ENCODE peak calls at places on chromosomes 5 and 9, in nine cellular contexts. One of them, this sample, is unnamed.
A peak's percentile ranks its signal among the peaks of the same experiment; 100 is the strongest.

GRCh38 chr5:39461007-39461682 is 36.4 kb upstream of the DAB2 start:
- DNase-seq in Caco-2: no peak
- DNase-seq in fibroblast of gingiva: no peak
- DNase-seq in bronchial epithelial cell: no peak
- DNase-seq in caudate nucleus: no peak
- DNase-seq in activated gamma-delta T cell treated with Interleukin-2 at 50 U/mL for 16 hours: no peak
- DNase-seq in NCI-H1092 treated with DMSO at 0.1 percent for 48 hours: no peak
- DNase-seq in activated T-cell treated with anti-CD3 and anti-CD28 coated beads for 1 hour: no peak
- DNase-seq in DMS153: no peak
- DNase-seq in this sample: no peak

GRCh38 chr9:134554750-134555655 is 86.6 kb upstream of the COL5A1 start:
- DNase-seq in NCI-H1092 treated with DMSO at 0.1 percent for 48 hours: no peak
- DNase-seq in DMS153: no peak
- DNase-seq in Caco-2: no peak
- DNase-seq in bronchial epithelial cell: no peak
- DNase-seq in caudate nucleus: peak; percentile 14
- DNase-seq in activated T-cell treated with anti-CD3 and anti-CD28 coated beads for 1 hour: no peak
- DNase-seq in activated gamma-delta T cell treated with Interleukin-2 at 50 U/mL for 16 hours: no peak
- DNase-seq in fibroblast of gingiva: no peak
- DNase-seq in this sample: no peak

GRCh38 chr9:125750656-125751035 is 3.5 kb downstream of the PBX3 start:
- DNase-seq in NCI-H1092 treated with DMSO at 0.1 percent for 48 hours: peak; percentile 60
- DNase-seq in activated T-cell treated with anti-CD3 and anti-CD28 coated beads for 1 hour: no peak
- DNase-seq in fibroblast of gingiva: no peak
- DNase-seq in caudate nucleus: no peak
- DNase-seq in DMS153: no peak
- DNase-seq in activated gamma-delta T cell treated with Interleukin-2 at 50 U/mL for 16 hours: no peak
- DNase-seq in Caco-2: no peak
- DNase-seq in bronchial epithelial cell: peak; percentile 37
- DNase-seq in this sample: no peak

GRCh38 chr9:133576591-133577462 is 32.4 kb downstream of the FAM163B start:
- DNase-seq in caudate nucleus: no peak
- DNase-seq in NCI-H1092 treated with DMSO at 0.1 percent for 48 hours: no peak
- DNase-seq in Caco-2: no peak
- DNase-seq in fibroblast of gingiva: no peak
- DNase-seq in DMS153: no peak
- DNase-seq in bronchial epithelial cell: no peak
- DNase-seq in activated T-cell treated with anti-CD3 and anti-CD28 coated beads for 1 hour: no peak
- DNase-seq in activated gamma-delta T cell treated with Interleukin-2 at 50 U/mL for 16 hours: no peak
- DNase-seq in this sample: no peak

GRCh38 chr5:134247411-134247810 is 21.5 kb upstream of the PPP2CA start:
- DNase-seq in DMS153: no peak
- DNase-seq in bronchial epithelial cell: peak; percentile 99
- DNase-seq in activated T-cell treated with anti-CD3 and anti-CD28 coated beads for 1 hour: no peak
- DNase-seq in activated gamma-delta T cell treated with Interleukin-2 at 50 U/mL for 16 hours: no peak
- DNase-seq in caudate nucleus: no peak
- DNase-seq in fibroblast of gingiva: peak; percentile 74
- DNase-seq in Caco-2: no peak
- DNase-seq in NCI-H1092 treated with DMSO at 0.1 percent for 48 hours: no peak
- DNase-seq in this sample: no peak

GRCh38 chr5:55324006-55324405 is 16.2 kb downstream of the MTREX start:
- DNase-seq in fibroblast of gingiva: no peak
- DNase-seq in NCI-H1092 treated with DMSO at 0.1 percent for 48 hours: no peak
- DNase-seq in activated T-cell treated with anti-CD3 and anti-CD28 coated beads for 1 hour: no peak
- DNase-seq in Caco-2: no peak
- DNase-seq in bronchial epithelial cell: no peak
- DNase-seq in DMS153: no peak
- DNase-seq in activated gamma-delta T cell treated with Interleukin-2 at 50 U/mL for 16 hours: no peak
- DNase-seq in caudate nucleus: no peak
- DNase-seq in this sample: no peak

GRCh38 chr5:144315026-144315425 is 144.4 kb downstream of the KCTD16 start:
- DNase-seq in fibroblast of gingiva: no peak
- DNase-seq in Caco-2: no peak
- DNase-seq in activated gamma-delta T cell treated with Interleukin-2 at 50 U/mL for 16 hours: no peak
- DNase-seq in caudate nucleus: no peak
- DNase-seq in bronchial epithelial cell: no peak
- DNase-seq in DMS153: no peak
- DNase-seq in NCI-H1092 treated with DMSO at 0.1 percent for 48 hours: no peak
- DNase-seq in activated T-cell treated with anti-CD3 and anti-CD28 coated beads for 1 hour: no peak
- DNase-seq in this sample: no peak

GRCh38 chr9:137194909-137195308 is 5.6 kb downstream of the TPRN start:
- DNase-seq in activated gamma-delta T cell treated with Interleukin-2 at 50 U/mL for 16 hours: no peak
- DNase-seq in DMS153: peak; percentile 86
- DNase-seq in bronchial epithelial cell: peak; percentile 26
- DNase-seq in activated T-cell treated with anti-CD3 and anti-CD28 coated beads for 1 hour: no peak
- DNase-seq in caudate nucleus: no peak
- DNase-seq in fibroblast of gingiva: no peak
- DNase-seq in Caco-2: no peak
- DNase-seq in NCI-H1092 treated with DMSO at 0.1 percent for 48 hours: no peak
- DNase-seq in this sample: no peak

GRCh38 chr5:96483878-96484277 is 50.8 kb upstream of the PCSK1 start:
- DNase-seq in activated T-cell treated with anti-CD3 and anti-CD28 coated beads for 1 hour: no peak
- DNase-seq in bronchial epithelial cell: peak; percentile 50
- DNase-seq in fibroblast of gingiva: no peak
- DNase-seq in activated gamma-delta T cell treated with Interleukin-2 at 50 U/mL for 16 hours: no peak
- DNase-seq in caudate nucleus: no peak
- DNase-seq in NCI-H1092 treated with DMSO at 0.1 percent for 48 hours: no peak
- DNase-seq in Caco-2: peak; percentile 47
- DNase-seq in DMS153: no peak
- DNase-seq in this sample: no peak

GRCh38 chr5:14008819-14009311 is 64.4 kb upstream of the DNAH5 start:
- DNase-seq in activated T-cell treated with anti-CD3 and anti-CD28 coated beads for 1 hour: no peak
- DNase-seq in bronchial epithelial cell: peak; percentile 83
- DNase-seq in caudate nucleus: no peak
- DNase-seq in fibroblast of gingiva: peak; percentile 22
- DNase-seq in NCI-H1092 treated with DMSO at 0.1 percent for 48 hours: peak; percentile 44
- DNase-seq in Caco-2: no peak
- DNase-seq in activated gamma-delta T cell treated with Interleukin-2 at 50 U/mL for 16 hours: no peak
- DNase-seq in DMS153: peak; percentile 85
- DNase-seq in this sample: no peak

GRCh38 chr5:71695561-71695960 is 23.5 kb upstream of the CARTPT start:
- DNase-seq in fibroblast of gingiva: peak; percentile 21
- DNase-seq in Caco-2: no peak
- DNase-seq in activated gamma-delta T cell treated with Interleukin-2 at 50 U/mL for 16 hours: no peak
- DNase-seq in bronchial epithelial cell: no peak
- DNase-seq in DMS153: no peak
- DNase-seq in activated T-cell treated with anti-CD3 and anti-CD28 coated beads for 1 hour: no peak
- DNase-seq in caudate nucleus: no peak
- DNase-seq in NCI-H1092 treated with DMSO at 0.1 percent for 48 hours: no peak
- DNase-seq in this sample: no peak

GRCh38 chr5:101943784-101944183 is 352.3 kb downstream of the SLCO4C1 start:
- DNase-seq in fibroblast of gingiva: peak; percentile 0
- DNase-seq in caudate nucleus: no peak
- DNase-seq in DMS153: no peak
- DNase-seq in Caco-2: no peak
- DNase-seq in activated T-cell treated with anti-CD3 and anti-CD28 coated beads for 1 hour: no peak
- DNase-seq in activated gamma-delta T cell treated with Interleukin-2 at 50 U/mL for 16 hours: no peak
- DNase-seq in NCI-H1092 treated with DMSO at 0.1 percent for 48 hours: no peak
- DNase-seq in bronchial epithelial cell: peak; percentile 55
- DNase-seq in this sample: no peak

GRCh38 chr9:12652973-12653372 is 40.2 kb upstream of the TYRP1 start:
- DNase-seq in fibroblast of gingiva: no peak
- DNase-seq in activated T-cell treated with anti-CD3 and anti-CD28 coated beads for 1 hour: no peak
- DNase-seq in Caco-2: no peak
- DNase-seq in bronchial epithelial cell: no peak
- DNase-seq in caudate nucleus: no peak
- DNase-seq in DMS153: no peak
- DNase-seq in activated gamma-delta T cell treated with Interleukin-2 at 50 U/mL for 16 hours: no peak
- DNase-seq in NCI-H1092 treated with DMSO at 0.1 percent for 48 hours: no peak
- DNase-seq in this sample: no peak

GRCh38 chr9:73810585-73811215 is 659.0 kb downstream of the ANXA1 start:
- DNase-seq in caudate nucleus: no peak
- DNase-seq in NCI-H1092 treated with DMSO at 0.1 percent for 48 hours: no peak
- DNase-seq in fibroblast of gingiva: peak; percentile 90
- DNase-seq in DMS153: no peak
- DNase-seq in activated T-cell treated with anti-CD3 and anti-CD28 coated beads for 1 hour: no peak
- DNase-seq in bronchial epithelial cell: peak; percentile 40
- DNase-seq in activated gamma-delta T cell treated with Interleukin-2 at 50 U/mL for 16 hours: no peak
- DNase-seq in Caco-2: no peak
- DNase-seq in this sample: no peak

GRCh38 chr5:53645581-53645980 is 85.1 kb downstream of the NDUFS4 start:
- DNase-seq in activated T-cell treated with anti-CD3 and anti-CD28 coated beads for 1 hour: no peak
- DNase-seq in bronchial epithelial cell: no peak
- DNase-seq in Caco-2: no peak
- DNase-seq in caudate nucleus: no peak
- DNase-seq in activated gamma-delta T cell treated with Interleukin-2 at 50 U/mL for 16 hours: no peak
- DNase-seq in NCI-H1092 treated with DMSO at 0.1 percent for 48 hours: no peak
- DNase-seq in DMS153: no peak
- DNase-seq in fibroblast of gingiva: no peak
- DNase-seq in this sample: no peak

GRCh38 chr5:14879393-14879792 is 7.8 kb upstream of the ANKH start:
- DNase-seq in activated gamma-delta T cell treated with Interleukin-2 at 50 U/mL for 16 hours: no peak
- DNase-seq in activated T-cell treated with anti-CD3 and anti-CD28 coated beads for 1 hour: no peak
- DNase-seq in fibroblast of gingiva: no peak
- DNase-seq in Caco-2: no peak
- DNase-seq in DMS153: no peak
- DNase-seq in caudate nucleus: no peak
- DNase-seq in bronchial epithelial cell: no peak
- DNase-seq in NCI-H1092 treated with DMSO at 0.1 percent for 48 hours: no peak
- DNase-seq in this sample: no peak

GRCh38 chr9:20650750-20651299 is 28.5 kb upstream of the MLLT3 start:
- DNase-seq in activated T-cell treated with anti-CD3 and anti-CD28 coated beads for 1 hour: no peak
- DNase-seq in caudate nucleus: no peak
- DNase-seq in activated gamma-delta T cell treated with Interleukin-2 at 50 U/mL for 16 hours: no peak
- DNase-seq in DMS153: no peak
- DNase-seq in Caco-2: peak; percentile 23
- DNase-seq in NCI-H1092 treated with DMSO at 0.1 percent for 48 hours: no peak
- DNase-seq in fibroblast of gingiva: no peak
- DNase-seq in bronchial epithelial cell: peak; percentile 10
- DNase-seq in this sample: no peak

GRCh38 chr9:70816316-70816715 is 305.1 kb downstream of the TRPM3 start:
- DNase-seq in bronchial epithelial cell: no peak
- DNase-seq in activated gamma-delta T cell treated with Interleukin-2 at 50 U/mL for 16 hours: no peak
- DNase-seq in NCI-H1092 treated with DMSO at 0.1 percent for 48 hours: no peak
- DNase-seq in Caco-2: no peak
- DNase-seq in caudate nucleus: no peak
- DNase-seq in activated T-cell treated with anti-CD3 and anti-CD28 coated beads for 1 hour: no peak
- DNase-seq in DMS153: no peak
- DNase-seq in fibroblast of gingiva: no peak
- DNase-seq in this sample: no peak

GRCh38 chr9:127858041-127858512 is 3.6 kb upstream of the ENG start:
- DNase-seq in DMS153: peak; percentile 60
- DNase-seq in bronchial epithelial cell: no peak
- DNase-seq in activated T-cell treated with anti-CD3 and anti-CD28 coated beads for 1 hour: no peak
- DNase-seq in Caco-2: no peak
- DNase-seq in caudate nucleus: no peak
- DNase-seq in fibroblast of gingiva: no peak
- DNase-seq in activated gamma-delta T cell treated with Interleukin-2 at 50 U/mL for 16 hours: no peak
- DNase-seq in NCI-H1092 treated with DMSO at 0.1 percent for 48 hours: peak; percentile 85
- DNase-seq in this sample: no peak

GRCh38 chr5:134003064-134003956 is 1.5 kb downstream of the VDAC1 start:
- DNase-seq in Caco-2: no peak
- DNase-seq in bronchial epithelial cell: no peak
- DNase-seq in NCI-H1092 treated with DMSO at 0.1 percent for 48 hours: no peak
- DNase-seq in caudate nucleus: no peak
- DNase-seq in activated T-cell treated with anti-CD3 and anti-CD28 coated beads for 1 hour: no peak
- DNase-seq in DMS153: no peak
- DNase-seq in fibroblast of gingiva: no peak
- DNase-seq in activated gamma-delta T cell treated with Interleukin-2 at 50 U/mL for 16 hours: no peak
- DNase-seq in this sample: no peak

GRCh38 chr5:75617746-75618352 is 6.6 kb downstream of the ANKDD1B start:
- DNase-seq in DMS153: no peak
- DNase-seq in Caco-2: peak; percentile 57
- DNase-seq in bronchial epithelial cell: peak; percentile 66
- DNase-seq in caudate nucleus: no peak
- DNase-seq in NCI-H1092 treated with DMSO at 0.1 percent for 48 hours: no peak
- DNase-seq in activated gamma-delta T cell treated with Interleukin-2 at 50 U/mL for 16 hours: no peak
- DNase-seq in activated T-cell treated with anti-CD3 and anti-CD28 coated beads for 1 hour: no peak
- DNase-seq in fibroblast of gingiva: no peak
- DNase-seq in this sample: no peak

GRCh38 chr5:34691326-34691725 is 35.2 kb downstream of the RAI14 start:
- DNase-seq in activated gamma-delta T cell treated with Interleukin-2 at 50 U/mL for 16 hours: no peak
- DNase-seq in DMS153: no peak
- DNase-seq in Caco-2: no peak
- DNase-seq in activated T-cell treated with anti-CD3 and anti-CD28 coated beads for 1 hour: no peak
- DNase-seq in bronchial epithelial cell: no peak
- DNase-seq in caudate nucleus: no peak
- DNase-seq in fibroblast of gingiva: peak; percentile 47
- DNase-seq in NCI-H1092 treated with DMSO at 0.1 percent for 48 hours: no peak
- DNase-seq in this sample: no peak

GRCh38 chr5:64628901-64629300 is 61.4 kb upstream of the SHISAL2B start:
- DNase-seq in NCI-H1092 treated with DMSO at 0.1 percent for 48 hours: no peak
- DNase-seq in activated gamma-delta T cell treated with Interleukin-2 at 50 U/mL for 16 hours: no peak
- DNase-seq in bronchial epithelial cell: no peak
- DNase-seq in activated T-cell treated with anti-CD3 and anti-CD28 coated beads for 1 hour: no peak
- DNase-seq in Caco-2: no peak
- DNase-seq in fibroblast of gingiva: no peak
- DNase-seq in DMS153: no peak
- DNase-seq in caudate nucleus: no peak
- DNase-seq in this sample: no peak